ENCODE peak calls at places on chromosomes 2 and 18, in nine cellular contexts. One of them, this sample, is unnamed.

GRCh38 chr18:1573732-1574131 is 669.1 kb downstream of the ADCYAP1 start:
- DNase-seq in H7: no peak
- DNase-seq in upper lobe of left lung: no peak
- DNase-seq in GM04503: no peak
- DNase-seq in effector CD4-positive, alpha-beta T cell: no peak
- DNase-seq in activated CD4-positive, CD25-positive, alpha-beta regulatory T cell treated with anti-CD3 and anti-CD28 coated beads, Interleukin-2, amount 50 U/mL, for 72 hours: no peak
- DNase-seq in posterior cingulate gyrus: no peak
- DNase-seq in fibroblast of the aortic adventitia: peak; percentile 78
- DNase-seq in BE2C: no peak
- DNase-seq in this sample: peak; percentile 45

GRCh38 chr2:166784296-166784946 is 103.9 kb upstream of the XIRP2 start:
- DNase-seq in posterior cingulate gyrus: no peak
- DNase-seq in fibroblast of the aortic adventitia: no peak
- DNase-seq in GM04503: no peak
- DNase-seq in activated CD4-positive, CD25-positive, alpha-beta regulatory T cell treated with anti-CD3 and anti-CD28 coated beads, Interleukin-2, amount 50 U/mL, for 72 hours: no peak
- DNase-seq in upper lobe of left lung: no peak
- DNase-seq in effector CD4-positive, alpha-beta T cell: no peak
- DNase-seq in BE2C: no peak
- DNase-seq in H7: no peak
- DNase-seq in this sample: no peak

GRCh38 chr2:20608666-20609348 is 42.1 kb downstream of the HS1BP3 start:
- DNase-seq in activated CD4-positive, CD25-positive, alpha-beta regulatory T cell treated with anti-CD3 and anti-CD28 coated beads, Interleukin-2, amount 50 U/mL, for 72 hours: no peak
- DNase-seq in posterior cingulate gyrus: peak; percentile 11
- DNase-seq in BE2C: peak; percentile 2
- DNase-seq in upper lobe of left lung: no peak
- DNase-seq in effector CD4-positive, alpha-beta T cell: no peak
- DNase-seq in fibroblast of the aortic adventitia: no peak
- DNase-seq in H7: no peak
- DNase-seq in GM04503: no peak
- DNase-seq in this sample: peak; percentile 37

GRCh38 chr18:54612237-54612636 is 21.2 kb downstream of the DYNAP start:
- DNase-seq in activated CD4-positive, CD25-positive, alpha-beta regulatory T cell treated with anti-CD3 and anti-CD28 coated beads, Interleukin-2, amount 50 U/mL, for 72 hours: no peak
- DNase-seq in GM04503: no peak
- DNase-seq in upper lobe of left lung: no peak
- DNase-seq in effector CD4-positive, alpha-beta T cell: no peak
- DNase-seq in BE2C: no peak
- DNase-seq in posterior cingulate gyrus: no peak
- DNase-seq in fibroblast of the aortic adventitia: no peak
- DNase-seq in H7: no peak
- DNase-seq in this sample: peak; percentile 26

GRCh38 chr2:134268265-134268664 is 14.4 kb downstream of the MGAT5 start:
- DNase-seq in GM04503: no peak
- DNase-seq in posterior cingulate gyrus: no peak
- DNase-seq in BE2C: no peak
- DNase-seq in effector CD4-positive, alpha-beta T cell: no peak
- DNase-seq in upper lobe of left lung: no peak
- DNase-seq in H7: no peak
- DNase-seq in fibroblast of the aortic adventitia: no peak
- DNase-seq in activated CD4-positive, CD25-positive, alpha-beta regulatory T cell treated with anti-CD3 and anti-CD28 coated beads, Interleukin-2, amount 50 U/mL, for 72 hours: no peak
- DNase-seq in this sample: no peak

GRCh38 chr2:120978359-120979050 is 242.8 kb downstream of the GLI2 start:
- DNase-seq in fibroblast of the aortic adventitia: no peak
- DNase-seq in H7: no peak
- DNase-seq in posterior cingulate gyrus: no peak
- DNase-seq in activated CD4-positive, CD25-positive, alpha-beta regulatory T cell treated with anti-CD3 and anti-CD28 coated beads, Interleukin-2, amount 50 U/mL, for 72 hours: no peak
- DNase-seq in upper lobe of left lung: peak; percentile 70
- DNase-seq in effector CD4-positive, alpha-beta T cell: no peak
- DNase-seq in GM04503: no peak
- DNase-seq in BE2C: no peak
- DNase-seq in this sample: no peak

GRCh38 chr2:85312404-85312803 is 15.4 kb downstream of the TGOLN2 start:
- DNase-seq in fibroblast of the aortic adventitia: peak; percentile 87
- DNase-seq in H7: no peak
- DNase-seq in effector CD4-positive, alpha-beta T cell: no peak
- DNase-seq in posterior cingulate gyrus: no peak
- DNase-seq in BE2C: no peak
- DNase-seq in activated CD4-positive, CD25-positive, alpha-beta regulatory T cell treated with anti-CD3 and anti-CD28 coated beads, Interleukin-2, amount 50 U/mL, for 72 hours: no peak
- DNase-seq in upper lobe of left lung: no peak
- DNase-seq in GM04503: no peak
- DNase-seq in this sample: peak; percentile 76

GRCh38 chr2:157875720-157876065 is 437 bp downstream of the ACVR1 start:
- DNase-seq in BE2C: no peak
- DNase-seq in effector CD4-positive, alpha-beta T cell: peak; percentile 51
- DNase-seq in activated CD4-positive, CD25-positive, alpha-beta regulatory T cell treated with anti-CD3 and anti-CD28 coated beads, Interleukin-2, amount 50 U/mL, for 72 hours: peak; percentile 77
- DNase-seq in fibroblast of the aortic adventitia: peak; percentile 4
- DNase-seq in posterior cingulate gyrus: no peak
- DNase-seq in GM04503: no peak
- DNase-seq in H7: peak; percentile 85
- DNase-seq in upper lobe of left lung: peak; percentile 96
- DNase-seq in this sample: no peak

GRCh38 chr2:112163541-112163981 is 25.4 kb downstream of the FBLN7 start:
- DNase-seq in BE2C: no peak
- DNase-seq in GM04503: no peak
- DNase-seq in fibroblast of the aortic adventitia: no peak
- DNase-seq in H7: no peak
- DNase-seq in effector CD4-positive, alpha-beta T cell: no peak
- DNase-seq in activated CD4-positive, CD25-positive, alpha-beta regulatory T cell treated with anti-CD3 and anti-CD28 coated beads, Interleukin-2, amount 50 U/mL, for 72 hours: no peak
- DNase-seq in upper lobe of left lung: no peak
- DNase-seq in posterior cingulate gyrus: no peak
- DNase-seq in this sample: no peak

GRCh38 chr2:75865083-75865482 is 154.4 kb upstream of the GCFC2 start:
- DNase-seq in GM04503: no peak
- DNase-seq in fibroblast of the aortic adventitia: no peak
- DNase-seq in effector CD4-positive, alpha-beta T cell: no peak
- DNase-seq in BE2C: no peak
- DNase-seq in posterior cingulate gyrus: no peak
- DNase-seq in activated CD4-positive, CD25-positive, alpha-beta regulatory T cell treated with anti-CD3 and anti-CD28 coated beads, Interleukin-2, amount 50 U/mL, for 72 hours: no peak
- DNase-seq in upper lobe of left lung: no peak
- DNase-seq in H7: no peak
- DNase-seq in this sample: no peak

GRCh38 chr2:55165567-55165966 is 66.5 kb downstream of the CLHC1 start:
- DNase-seq in upper lobe of left lung: no peak
- DNase-seq in effector CD4-positive, alpha-beta T cell: no peak
- DNase-seq in activated CD4-positive, CD25-positive, alpha-beta regulatory T cell treated with anti-CD3 and anti-CD28 coated beads, Interleukin-2, amount 50 U/mL, for 72 hours: no peak
- DNase-seq in fibroblast of the aortic adventitia: peak; percentile 83
- DNase-seq in posterior cingulate gyrus: no peak
- DNase-seq in BE2C: no peak
- DNase-seq in GM04503: peak; percentile 50
- DNase-seq in H7: no peak
- DNase-seq in this sample: peak; percentile 66

GRCh38 chr18:8812631-8813030 is 107.3 kb downstream of the MTCL1 start:
- DNase-seq in GM04503: peak; percentile 60
- DNase-seq in H7: no peak
- DNase-seq in posterior cingulate gyrus: no peak
- DNase-seq in upper lobe of left lung: no peak
- DNase-seq in BE2C: no peak
- DNase-seq in fibroblast of the aortic adventitia: no peak
- DNase-seq in activated CD4-positive, CD25-positive, alpha-beta regulatory T cell treated with anti-CD3 and anti-CD28 coated beads, Interleukin-2, amount 50 U/mL, for 72 hours: no peak
- DNase-seq in effector CD4-positive, alpha-beta T cell: no peak
- DNase-seq in this sample: no peak

GRCh38 chr2:216857131-216857550 is 2.7 kb downstream of the TNP1 start:
- DNase-seq in fibroblast of the aortic adventitia: no peak
- DNase-seq in H7: no peak
- DNase-seq in GM04503: peak; percentile 9
- DNase-seq in upper lobe of left lung: no peak
- DNase-seq in effector CD4-positive, alpha-beta T cell: no peak
- DNase-seq in posterior cingulate gyrus: no peak
- DNase-seq in activated CD4-positive, CD25-positive, alpha-beta regulatory T cell treated with anti-CD3 and anti-CD28 coated beads, Interleukin-2, amount 50 U/mL, for 72 hours: no peak
- DNase-seq in BE2C: no peak
- DNase-seq in this sample: no peak

GRCh38 chr2:134416637-134417036 is 162.8 kb downstream of the MGAT5 start:
- DNase-seq in activated CD4-positive, CD25-positive, alpha-beta regulatory T cell treated with anti-CD3 and anti-CD28 coated beads, Interleukin-2, amount 50 U/mL, for 72 hours: no peak
- DNase-seq in GM04503: no peak
- DNase-seq in BE2C: no peak
- DNase-seq in fibroblast of the aortic adventitia: no peak
- DNase-seq in posterior cingulate gyrus: no peak
- DNase-seq in upper lobe of left lung: no peak
- DNase-seq in H7: no peak
- DNase-seq in effector CD4-positive, alpha-beta T cell: no peak
- DNase-seq in this sample: no peak

GRCh38 chr2:160703648-160704585 is 210.3 kb upstream of the RBMS1 start:
- DNase-seq in H7: no peak
- DNase-seq in activated CD4-positive, CD25-positive, alpha-beta regulatory T cell treated with anti-CD3 and anti-CD28 coated beads, Interleukin-2, amount 50 U/mL, for 72 hours: no peak
- DNase-seq in GM04503: no peak
- DNase-seq in fibroblast of the aortic adventitia: no peak
- DNase-seq in BE2C: no peak
- DNase-seq in effector CD4-positive, alpha-beta T cell: no peak
- DNase-seq in upper lobe of left lung: no peak
- DNase-seq in posterior cingulate gyrus: no peak
- DNase-seq in this sample: no peak

GRCh38 chr2:119647440-119648169 is 31.4 kb upstream of the TMEM177 start:
- DNase-seq in posterior cingulate gyrus: no peak
- DNase-seq in GM04503: no peak
- DNase-seq in BE2C: no peak
- DNase-seq in fibroblast of the aortic adventitia: peak; percentile 82
- DNase-seq in activated CD4-positive, CD25-positive, alpha-beta regulatory T cell treated with anti-CD3 and anti-CD28 coated beads, Interleukin-2, amount 50 U/mL, for 72 hours: no peak
- DNase-seq in upper lobe of left lung: no peak
- DNase-seq in H7: no peak
- DNase-seq in effector CD4-positive, alpha-beta T cell: no peak
- DNase-seq in this sample: peak; percentile 87

GRCh38 chr2:79219383-79219988 is 59.9 kb upstream of the REG3A start:
- DNase-seq in activated CD4-positive, CD25-positive, alpha-beta regulatory T cell treated with anti-CD3 and anti-CD28 coated beads, Interleukin-2, amount 50 U/mL, for 72 hours: no peak
- DNase-seq in posterior cingulate gyrus: no peak
- DNase-seq in BE2C: peak; percentile 37
- DNase-seq in fibroblast of the aortic adventitia: peak; percentile 36
- DNase-seq in upper lobe of left lung: no peak
- DNase-seq in H7: peak; percentile 17
- DNase-seq in GM04503: no peak
- DNase-seq in effector CD4-positive, alpha-beta T cell: no peak
- DNase-seq in this sample: peak; percentile 43

GRCh38 chr18:79789901-79790885 is 7.5 kb upstream of the KCNG2 start:
- DNase-seq in effector CD4-positive, alpha-beta T cell: no peak
- DNase-seq in activated CD4-positive, CD25-positive, alpha-beta regulatory T cell treated with anti-CD3 and anti-CD28 coated beads, Interleukin-2, amount 50 U/mL, for 72 hours: no peak
- DNase-seq in upper lobe of left lung: peak; percentile 68
- DNase-seq in fibroblast of the aortic adventitia: no peak
- DNase-seq in BE2C: no peak
- DNase-seq in posterior cingulate gyrus: no peak
- DNase-seq in GM04503: no peak
- DNase-seq in H7: no peak
- DNase-seq in this sample: no peak

GRCh38 chr18:21452808-21453511 is 147.5 kb downstream of the ESCO1 start:
- DNase-seq in BE2C: no peak
- DNase-seq in upper lobe of left lung: no peak
- DNase-seq in fibroblast of the aortic adventitia: no peak
- DNase-seq in effector CD4-positive, alpha-beta T cell: no peak
- DNase-seq in H7: no peak
- DNase-seq in activated CD4-positive, CD25-positive, alpha-beta regulatory T cell treated with anti-CD3 and anti-CD28 coated beads, Interleukin-2, amount 50 U/mL, for 72 hours: no peak
- DNase-seq in GM04503: peak; percentile 74
- DNase-seq in posterior cingulate gyrus: no peak
- DNase-seq in this sample: no peak

GRCh38 chr2:1614564-1614963 is 129.8 kb downstream of the PXDN start:
- DNase-seq in posterior cingulate gyrus: no peak
- DNase-seq in upper lobe of left lung: no peak
- DNase-seq in effector CD4-positive, alpha-beta T cell: no peak
- DNase-seq in H7: peak; percentile 56
- DNase-seq in fibroblast of the aortic adventitia: no peak
- DNase-seq in BE2C: no peak
- DNase-seq in GM04503: no peak
- DNase-seq in activated CD4-positive, CD25-positive, alpha-beta regulatory T cell treated with anti-CD3 and anti-CD28 coated beads, Interleukin-2, amount 50 U/mL, for 72 hours: no peak
- DNase-seq in this sample: no peak

GRCh38 chr2:88845772-88846661 is 154.5 kb downstream of the RPIA start:
- DNase-seq in BE2C: no peak
- DNase-seq in H7: no peak
- DNase-seq in fibroblast of the aortic adventitia: no peak
- DNase-seq in upper lobe of left lung: no peak
- DNase-seq in activated CD4-positive, CD25-positive, alpha-beta regulatory T cell treated with anti-CD3 and anti-CD28 coated beads, Interleukin-2, amount 50 U/mL, for 72 hours: no peak
- DNase-seq in effector CD4-positive, alpha-beta T cell: no peak
- DNase-seq in posterior cingulate gyrus: no peak
- DNase-seq in GM04503: no peak
- DNase-seq in this sample: no peak

GRCh38 chr2:43073373-43073772 is 153.0 kb downstream of the ZFP36L2 start:
- DNase-seq in fibroblast of the aortic adventitia: peak; percentile 93
- DNase-seq in GM04503: no peak
- DNase-seq in effector CD4-positive, alpha-beta T cell: no peak
- DNase-seq in posterior cingulate gyrus: no peak
- DNase-seq in upper lobe of left lung: no peak
- DNase-seq in H7: no peak
- DNase-seq in activated CD4-positive, CD25-positive, alpha-beta regulatory T cell treated with anti-CD3 and anti-CD28 coated beads, Interleukin-2, amount 50 U/mL, for 72 hours: no peak
- DNase-seq in BE2C: no peak
- DNase-seq in this sample: peak; percentile 77

GRCh38 chr2:152062130-152063091 is 36.4 kb downstream of the CACNB4 start:
- DNase-seq in GM04503: peak; percentile 60
- DNase-seq in posterior cingulate gyrus: no peak
- DNase-seq in upper lobe of left lung: no peak
- DNase-seq in H7: no peak
- DNase-seq in fibroblast of the aortic adventitia: peak; percentile 94
- DNase-seq in BE2C: no peak
- DNase-seq in effector CD4-positive, alpha-beta T cell: no peak
- DNase-seq in activated CD4-positive, CD25-positive, alpha-beta regulatory T cell treated with anti-CD3 and anti-CD28 coated beads, Interleukin-2, amount 50 U/mL, for 72 hours: no peak
- DNase-seq in this sample: peak; percentile 70

GRCh38 chr2:31319391-31320175 is 85.6 kb downstream of the EHD3 start:
- DNase-seq in BE2C: no peak
- DNase-seq in H7: no peak
- DNase-seq in upper lobe of left lung: no peak
- DNase-seq in posterior cingulate gyrus: no peak
- DNase-seq in effector CD4-positive, alpha-beta T cell: no peak
- DNase-seq in GM04503: no peak
- DNase-seq in activated CD4-positive, CD25-positive, alpha-beta regulatory T cell treated with anti-CD3 and anti-CD28 coated beads, Interleukin-2, amount 50 U/mL, for 72 hours: no peak
- DNase-seq in fibroblast of the aortic adventitia: no peak
- DNase-seq in this sample: peak; percentile 53

GRCh38 chr2:189696223-189696622 is 21.8 kb downstream of the ANKAR start:
- DNase-seq in posterior cingulate gyrus: no peak
- DNase-seq in activated CD4-positive, CD25-positive, alpha-beta regulatory T cell treated with anti-CD3 and anti-CD28 coated beads, Interleukin-2, amount 50 U/mL, for 72 hours: no peak
- DNase-seq in upper lobe of left lung: no peak
- DNase-seq in BE2C: no peak
- DNase-seq in GM04503: no peak
- DNase-seq in H7: no peak
- DNase-seq in effector CD4-positive, alpha-beta T cell: no peak
- DNase-seq in fibroblast of the aortic adventitia: no peak
- DNase-seq in this sample: no peak

GRCh38 chr18:78192044-78192443 is 787.6 kb upstream of the SALL3 start:
- DNase-seq in effector CD4-positive, alpha-beta T cell: no peak
- DNase-seq in upper lobe of left lung: no peak
- DNase-seq in activated CD4-positive, CD25-positive, alpha-beta regulatory T cell treated with anti-CD3 and anti-CD28 coated beads, Interleukin-2, amount 50 U/mL, for 72 hours: no peak
- DNase-seq in GM04503: no peak
- DNase-seq in posterior cingulate gyrus: no peak
- DNase-seq in H7: peak; percentile 38
- DNase-seq in BE2C: no peak
- DNase-seq in fibroblast of the aortic adventitia: no peak
- DNase-seq in this sample: no peak

This sample was measured in cardiac fibroblast.